ENCODE peak calls at places on chromosomes 4 and X, in ten cellular contexts. One of them, this sample, is unnamed.

GRCh38 chrX:17567821-17568220 is 169.5 kb upstream of the SCML1 start:
- DNase-seq in MG63: no peak
- DNase-seq in naive B cell: no peak
- DNase-seq in suprapubic skin: no peak
- DNase-seq in epithelial cell of esophagus: no peak
- DNase-seq in endodermal cell: no peak
- DNase-seq in HFF-Myc: no peak
- DNase-seq in amygdala: no peak
- DNase-seq in CD8-positive, alpha-beta memory T cell: no peak
- DNase-seq in Caco-2: no peak
- DNase-seq in this sample: no peak

GRCh38 chrX:103373581-103373980 is 2.8 kb upstream of the BEX3 start:
- DNase-seq in MG63: no peak
- DNase-seq in naive B cell: no peak
- DNase-seq in suprapubic skin: no peak
- DNase-seq in epithelial cell of esophagus: peak
- DNase-seq in endodermal cell: no peak
- DNase-seq in HFF-Myc: no peak
- DNase-seq in amygdala: no peak
- DNase-seq in CD8-positive, alpha-beta memory T cell: no peak
- DNase-seq in Caco-2: no peak
- DNase-seq in this sample: no peak

GRCh38 chrX:31837445-31837844 is 765.6 kb upstream of the FTHL17 start:
- DNase-seq in MG63: no peak
- DNase-seq in naive B cell: no peak
- DNase-seq in suprapubic skin: no peak
- DNase-seq in epithelial cell of esophagus: no peak
- DNase-seq in endodermal cell: no peak
- DNase-seq in HFF-Myc: no peak
- DNase-seq in amygdala: no peak
- DNase-seq in CD8-positive, alpha-beta memory T cell: no peak
- DNase-seq in Caco-2: no peak
- DNase-seq in this sample: no peak

GRCh38 chr4:83340692-83341343 is 6.2 kb upstream of the HPSE start:
- DNase-seq in MG63: no peak
- DNase-seq in naive B cell: no peak
- DNase-seq in suprapubic skin: no peak
- DNase-seq in epithelial cell of esophagus: no peak
- DNase-seq in endodermal cell: no peak
- DNase-seq in HFF-Myc: no peak
- DNase-seq in amygdala: no peak
- DNase-seq in CD8-positive, alpha-beta memory T cell: peak
- DNase-seq in Caco-2: no peak
- DNase-seq in this sample: no peak

GRCh38 chr4:28443786-28444412 is 1583.3 kb downstream of the STIM2 start:
- DNase-seq in MG63: peak
- DNase-seq in naive B cell: no peak
- DNase-seq in suprapubic skin: no peak
- DNase-seq in epithelial cell of esophagus: peak
- DNase-seq in endodermal cell: peak
- DNase-seq in HFF-Myc: peak
- DNase-seq in amygdala: no peak
- DNase-seq in CD8-positive, alpha-beta memory T cell: no peak
- DNase-seq in Caco-2: no peak
- DNase-seq in this sample: peak

GRCh38 chrX:12978205-12979010 is 3.5 kb downstream of the TMSB4X start:
- DNase-seq in MG63: peak
- DNase-seq in naive B cell: peak
- DNase-seq in suprapubic skin: no peak
- DNase-seq in epithelial cell of esophagus: peak
- DNase-seq in endodermal cell: peak
- DNase-seq in HFF-Myc: no peak
- DNase-seq in amygdala: peak
- DNase-seq in CD8-positive, alpha-beta memory T cell: peak
- DNase-seq in Caco-2: no peak
- DNase-seq in this sample: peak

GRCh38 chr4:27692098-27692679 is 831.5 kb downstream of the STIM2 start:
- DNase-seq in MG63: peak
- DNase-seq in naive B cell: no peak
- DNase-seq in suprapubic skin: no peak
- DNase-seq in epithelial cell of esophagus: peak
- DNase-seq in endodermal cell: peak
- DNase-seq in HFF-Myc: peak
- DNase-seq in amygdala: no peak
- DNase-seq in CD8-positive, alpha-beta memory T cell: no peak
- DNase-seq in Caco-2: peak
- DNase-seq in this sample: peak

GRCh38 chrX:114500622-114501021 is 83.3 kb upstream of the HTR2C start:
- DNase-seq in MG63: no peak
- DNase-seq in naive B cell: no peak
- DNase-seq in suprapubic skin: no peak
- DNase-seq in epithelial cell of esophagus: no peak
- DNase-seq in endodermal cell: no peak
- DNase-seq in HFF-Myc: no peak
- DNase-seq in amygdala: no peak
- DNase-seq in CD8-positive, alpha-beta memory T cell: no peak
- DNase-seq in Caco-2: no peak
- DNase-seq in this sample: no peak

GRCh38 chr4:145494666-145495065 is 13.0 kb downstream of the SMAD1 start:
- DNase-seq in MG63: no peak
- DNase-seq in naive B cell: no peak
- DNase-seq in suprapubic skin: no peak
- DNase-seq in epithelial cell of esophagus: no peak
- DNase-seq in endodermal cell: no peak
- DNase-seq in HFF-Myc: no peak
- DNase-seq in amygdala: no peak
- DNase-seq in CD8-positive, alpha-beta memory T cell: no peak
- DNase-seq in Caco-2: no peak
- DNase-seq in this sample: no peak

GRCh38 chr4:40992472-40993298 is 221.7 kb downstream of the APBB2 start:
- DNase-seq in MG63: peak
- DNase-seq in naive B cell: no peak
- DNase-seq in suprapubic skin: no peak
- DNase-seq in epithelial cell of esophagus: peak
- DNase-seq in endodermal cell: no peak
- DNase-seq in HFF-Myc: no peak
- DNase-seq in amygdala: no peak
- DNase-seq in CD8-positive, alpha-beta memory T cell: no peak
- DNase-seq in Caco-2: no peak
- DNase-seq in this sample: no peak

GRCh38 chr4:492412-492811 is 6.5 kb downstream of the ZNF721 start:
- DNase-seq in MG63: no peak
- DNase-seq in naive B cell: no peak
- DNase-seq in suprapubic skin: no peak
- DNase-seq in epithelial cell of esophagus: no peak
- DNase-seq in endodermal cell: no peak
- DNase-seq in HFF-Myc: no peak
- DNase-seq in amygdala: no peak
- DNase-seq in CD8-positive, alpha-beta memory T cell: no peak
- DNase-seq in Caco-2: no peak
- DNase-seq in this sample: no peak

GRCh38 chr4:6724461-6725111 is 8.6 kb downstream of the BLOC1S4 start:
- DNase-seq in MG63: no peak
- DNase-seq in naive B cell: no peak
- DNase-seq in suprapubic skin: no peak
- DNase-seq in epithelial cell of esophagus: no peak
- DNase-seq in endodermal cell: no peak
- DNase-seq in HFF-Myc: no peak
- DNase-seq in amygdala: no peak
- DNase-seq in CD8-positive, alpha-beta memory T cell: no peak
- DNase-seq in Caco-2: no peak
- DNase-seq in this sample: no peak

GRCh38 chr4:122300776-122301175 is 78.0 kb upstream of the ADAD1 start:
- DNase-seq in MG63: no peak
- DNase-seq in naive B cell: no peak
- DNase-seq in suprapubic skin: no peak
- DNase-seq in epithelial cell of esophagus: no peak
- DNase-seq in endodermal cell: no peak
- DNase-seq in HFF-Myc: no peak
- DNase-seq in amygdala: no peak
- DNase-seq in CD8-positive, alpha-beta memory T cell: no peak
- DNase-seq in Caco-2: no peak
- DNase-seq in this sample: no peak

GRCh38 chr4:53589511-53589910 is 1.8 kb downstream of the LNX1 start:
- DNase-seq in MG63: no peak
- DNase-seq in naive B cell: no peak
- DNase-seq in suprapubic skin: no peak
- DNase-seq in epithelial cell of esophagus: no peak
- DNase-seq in endodermal cell: no peak
- DNase-seq in HFF-Myc: no peak
- DNase-seq in amygdala: no peak
- DNase-seq in CD8-positive, alpha-beta memory T cell: no peak
- DNase-seq in Caco-2: no peak
- DNase-seq in this sample: no peak

GRCh38 chr4:170420255-170420693 is 330.5 kb upstream of the AADAT start:
- DNase-seq in MG63: no peak
- DNase-seq in naive B cell: no peak
- DNase-seq in suprapubic skin: no peak
- DNase-seq in epithelial cell of esophagus: peak
- DNase-seq in endodermal cell: no peak
- DNase-seq in HFF-Myc: no peak
- DNase-seq in amygdala: no peak
- DNase-seq in CD8-positive, alpha-beta memory T cell: no peak
- DNase-seq in Caco-2: no peak
- DNase-seq in this sample: no peak

GRCh38 chr4:7426525-7427171 is 8.1 kb downstream of the PSAPL1 start:
- DNase-seq in MG63: no peak
- DNase-seq in naive B cell: no peak
- DNase-seq in suprapubic skin: peak
- DNase-seq in epithelial cell of esophagus: no peak
- DNase-seq in endodermal cell: peak
- DNase-seq in HFF-Myc: no peak
- DNase-seq in amygdala: no peak
- DNase-seq in CD8-positive, alpha-beta memory T cell: no peak
- DNase-seq in Caco-2: no peak
- DNase-seq in this sample: peak

GRCh38 chrX:53440101-53440500 is 5.9 kb upstream of the HSD17B10 start:
- DNase-seq in MG63: no peak
- DNase-seq in naive B cell: no peak
- DNase-seq in suprapubic skin: no peak
- DNase-seq in epithelial cell of esophagus: no peak
- DNase-seq in endodermal cell: no peak
- DNase-seq in HFF-Myc: no peak
- DNase-seq in amygdala: no peak
- DNase-seq in CD8-positive, alpha-beta memory T cell: no peak
- DNase-seq in Caco-2: no peak
- DNase-seq in this sample: no peak

GRCh38 chrX:46573896-46574336 is 351 bp downstream of the CHST7 start:
- DNase-seq in MG63: peak
- DNase-seq in naive B cell: peak
- DNase-seq in suprapubic skin: peak
- DNase-seq in epithelial cell of esophagus: peak
- DNase-seq in endodermal cell: peak
- DNase-seq in HFF-Myc: no peak
- DNase-seq in amygdala: no peak
- DNase-seq in CD8-positive, alpha-beta memory T cell: peak
- DNase-seq in Caco-2: peak
- DNase-seq in this sample: peak

GRCh38 chr4:41070516-41071281 is 143.6 kb downstream of the APBB2 start:
- DNase-seq in MG63: no peak
- DNase-seq in naive B cell: no peak
- DNase-seq in suprapubic skin: no peak
- DNase-seq in epithelial cell of esophagus: no peak
- DNase-seq in endodermal cell: no peak
- DNase-seq in HFF-Myc: no peak
- DNase-seq in amygdala: no peak
- DNase-seq in CD8-positive, alpha-beta memory T cell: no peak
- DNase-seq in Caco-2: no peak
- DNase-seq in this sample: no peak

GRCh38 chrX:113644426-113644825 is 803.8 kb upstream of the AMOT start:
- DNase-seq in MG63: no peak
- DNase-seq in naive B cell: no peak
- DNase-seq in suprapubic skin: no peak
- DNase-seq in epithelial cell of esophagus: peak
- DNase-seq in endodermal cell: no peak
- DNase-seq in HFF-Myc: peak
- DNase-seq in amygdala: no peak
- DNase-seq in CD8-positive, alpha-beta memory T cell: no peak
- DNase-seq in Caco-2: no peak
- DNase-seq in this sample: no peak

GRCh38 chrX:40418413-40419195 is 162.2 kb upstream of the ATP6AP2 start:
- DNase-seq in MG63: peak
- DNase-seq in naive B cell: no peak
- DNase-seq in suprapubic skin: no peak
- DNase-seq in epithelial cell of esophagus: peak
- DNase-seq in endodermal cell: no peak
- DNase-seq in HFF-Myc: no peak
- DNase-seq in amygdala: no peak
- DNase-seq in CD8-positive, alpha-beta memory T cell: peak
- DNase-seq in Caco-2: no peak
- DNase-seq in this sample: no peak

GRCh38 chrX:105553118-105553517 is 269.2 kb upstream of the NRK start:
- DNase-seq in MG63: no peak
- DNase-seq in naive B cell: no peak
- DNase-seq in suprapubic skin: no peak
- DNase-seq in epithelial cell of esophagus: peak
- DNase-seq in endodermal cell: no peak
- DNase-seq in HFF-Myc: no peak
- DNase-seq in amygdala: no peak
- DNase-seq in CD8-positive, alpha-beta memory T cell: no peak
- DNase-seq in Caco-2: no peak
- DNase-seq in this sample: no peak

GRCh38 chr4:26023191-26023972 is 109.4 kb downstream of the SMIM20 start:
- DNase-seq in MG63: peak
- DNase-seq in naive B cell: no peak
- DNase-seq in suprapubic skin: no peak
- DNase-seq in epithelial cell of esophagus: no peak
- DNase-seq in endodermal cell: no peak
- DNase-seq in HFF-Myc: no peak
- DNase-seq in amygdala: no peak
- DNase-seq in CD8-positive, alpha-beta memory T cell: no peak
- DNase-seq in Caco-2: no peak
- DNase-seq in this sample: no peak

GRCh38 chr4:151485541-151486131 is 76.7 kb downstream of the FHIP1A start:
- DNase-seq in MG63: peak
- DNase-seq in naive B cell: no peak
- DNase-seq in suprapubic skin: no peak
- DNase-seq in epithelial cell of esophagus: no peak
- DNase-seq in endodermal cell: peak
- DNase-seq in HFF-Myc: no peak
- DNase-seq in amygdala: no peak
- DNase-seq in CD8-positive, alpha-beta memory T cell: no peak
- DNase-seq in Caco-2: no peak
- DNase-seq in this sample: peak

GRCh38 chrX:40471965-40472648 is 108.7 kb upstream of the ATP6AP2 start:
- DNase-seq in MG63: peak
- DNase-seq in naive B cell: peak
- DNase-seq in suprapubic skin: no peak
- DNase-seq in epithelial cell of esophagus: peak
- DNase-seq in endodermal cell: peak
- DNase-seq in HFF-Myc: peak
- DNase-seq in amygdala: no peak
- DNase-seq in CD8-positive, alpha-beta memory T cell: no peak
- DNase-seq in Caco-2: peak
- DNase-seq in this sample: peak

GRCh38 chrX:29935455-29935854 is 279.9 kb upstream of the MAGEB2 start:
- DNase-seq in MG63: no peak
- DNase-seq in naive B cell: no peak
- DNase-seq in suprapubic skin: no peak
- DNase-seq in epithelial cell of esophagus: no peak
- DNase-seq in endodermal cell: no peak
- DNase-seq in HFF-Myc: no peak
- DNase-seq in amygdala: no peak
- DNase-seq in CD8-positive, alpha-beta memory T cell: no peak
- DNase-seq in Caco-2: no peak
- DNase-seq in this sample: no peak

GRCh38 chrX:39367429-39367828 is 566.2 kb downstream of the MID1IP1 start:
- DNase-seq in MG63: no peak
- DNase-seq in naive B cell: no peak
- DNase-seq in suprapubic skin: no peak
- DNase-seq in epithelial cell of esophagus: no peak
- DNase-seq in endodermal cell: no peak
- DNase-seq in HFF-Myc: no peak
- DNase-seq in amygdala: no peak
- DNase-seq in CD8-positive, alpha-beta memory T cell: no peak
- DNase-seq in Caco-2: peak
- DNase-seq in this sample: no peak

GRCh38 chr4:80307774-80308465 is 27.6 kb upstream of the CFAP299 start:
- DNase-seq in MG63: peak
- DNase-seq in naive B cell: no peak
- DNase-seq in suprapubic skin: no peak
- DNase-seq in epithelial cell of esophagus: peak
- DNase-seq in endodermal cell: peak
- DNase-seq in HFF-Myc: no peak
- DNase-seq in amygdala: no peak
- DNase-seq in CD8-positive, alpha-beta memory T cell: no peak
- DNase-seq in Caco-2: no peak
- DNase-seq in this sample: no peak